ENCODE peak calls at places on chromosomes 1 and 21, in four cellular contexts. P, S, U and J are unnamed samples.

GRCh38 chr21:15050588-15051377 is 14.0 kb downstream of the NRIP1 start:
- DNase-seq in P (peak), S (no peak), U (no peak), J (no peak)

GRCh38 chr1:231533240-231533639 is 4.8 kb downstream of the TSNAX start:
- DNase-seq in P (no peak), S (no peak), U (no peak), J (no peak)

GRCh38 chr1:55311057-55311631 is 96.0 kb upstream of the USP24 start:
- DNase-seq in P (no peak), S (no peak), U (no peak), J (peak)

GRCh38 chr1:232579461-232579860 is 50.5 kb downstream of the SIPA1L2 start:
- DNase-seq in P (no peak), S (no peak), U (no peak), J (no peak)

GRCh38 chr21:40671721-40672120 is 175.2 kb downstream of the DSCAM start:
- DNase-seq in P (no peak), S (no peak), U (no peak), J (no peak)

GRCh38 chr1:201504179-201504631 is 2.7 kb downstream of the CSRP1 start:
- DNase-seq in P (no peak), S (no peak), U (no peak), J (no peak)

GRCh38 chr1:167645161-167645560 is 15.1 kb downstream of the RCSD1 start:
- DNase-seq in P (no peak), S (no peak), U (no peak), J (no peak)

GRCh38 chr1:90452491-90452890 is 264.6 kb downstream of the BARHL2 start:
- DNase-seq in P (no peak), S (no peak), U (no peak), J (no peak)

GRCh38 chr1:175267716-175268416 is 75.3 kb upstream of the KIAA0040 start:
- DNase-seq in P (no peak), S (no peak), U (no peak), J (no peak)

DNA sequence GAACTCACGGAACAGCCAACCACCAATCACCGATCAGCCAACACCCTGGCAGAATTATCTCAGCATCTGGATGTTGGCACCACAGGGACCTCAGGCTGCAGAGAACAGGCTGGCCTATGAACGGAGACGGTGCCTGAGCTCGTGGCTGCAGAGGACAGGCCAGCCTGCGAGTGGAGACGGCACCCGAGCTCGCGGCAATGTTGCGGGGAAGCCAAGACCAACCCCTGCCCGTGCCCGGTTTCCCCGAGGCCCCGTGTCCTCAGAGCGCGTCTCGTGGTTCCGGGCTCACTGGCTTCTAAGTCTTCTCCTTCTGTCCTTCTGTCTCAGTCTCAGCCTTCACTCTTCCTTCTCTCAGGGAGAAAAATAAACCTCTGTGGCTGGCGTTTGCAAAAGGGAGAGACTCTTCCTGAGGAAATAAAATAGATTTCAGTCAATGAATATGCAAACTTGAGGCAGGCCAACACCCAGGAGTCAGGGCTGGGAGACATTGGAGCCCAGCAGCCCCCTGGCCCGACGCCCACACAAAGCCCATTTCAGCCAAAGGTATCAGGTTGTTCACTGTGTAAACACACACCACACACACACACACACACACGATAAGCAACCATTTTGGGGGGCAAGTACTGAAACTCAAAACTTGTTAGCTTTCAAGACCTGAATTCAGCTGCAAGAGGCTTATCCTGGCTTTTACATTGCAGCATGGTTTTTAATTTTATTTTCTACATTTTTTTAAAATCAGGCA is 67.7 kb downstream of the SIK1 start:
- DNase-seq in P (no peak), S (no peak), U (no peak), J (no peak)
- TF ChIP-seq TEAD4 in P (no peak), S (no peak), U (no peak), J (no peak)

GRCh38 chr1:84855947-84856660 is 36.9 kb downstream of the LPAR3 start:
- DNase-seq in P (no peak), S (no peak), U (no peak), J (no peak)
- TF ChIP-seq TEAD4 in P (no peak), S (no peak), U (no peak), J (no peak)

GRCh38 chr1:23720256-23720995 is 22.8 kb upstream of the ELOA start:
- DNase-seq in P (no peak), S (no peak), U (no peak), J (no peak)
- TF ChIP-seq TEAD4 in P (no peak), S (no peak), U (no peak), J (no peak)

GRCh38 chr1:41700986-41701535 is 216.6 kb upstream of the EDN2 start:
- DNase-seq in P (no peak), S (no peak), U (no peak), J (no peak)

GRCh38 chr1:41696381-41696780 is 211.9 kb upstream of the EDN2 start:
- DNase-seq in P (no peak), S (no peak), U (no peak), J (peak)

GRCh38 chr1:41699861-41700248 is 215.4 kb upstream of the EDN2 start:
- DNase-seq in P (no peak), S (no peak), U (no peak), J (no peak)

GRCh38 chr1:41700581-41700980 is 216.1 kb upstream of the EDN2 start:
- DNase-seq in P (no peak), S (no peak), U (no peak), J (peak)

DNA sequence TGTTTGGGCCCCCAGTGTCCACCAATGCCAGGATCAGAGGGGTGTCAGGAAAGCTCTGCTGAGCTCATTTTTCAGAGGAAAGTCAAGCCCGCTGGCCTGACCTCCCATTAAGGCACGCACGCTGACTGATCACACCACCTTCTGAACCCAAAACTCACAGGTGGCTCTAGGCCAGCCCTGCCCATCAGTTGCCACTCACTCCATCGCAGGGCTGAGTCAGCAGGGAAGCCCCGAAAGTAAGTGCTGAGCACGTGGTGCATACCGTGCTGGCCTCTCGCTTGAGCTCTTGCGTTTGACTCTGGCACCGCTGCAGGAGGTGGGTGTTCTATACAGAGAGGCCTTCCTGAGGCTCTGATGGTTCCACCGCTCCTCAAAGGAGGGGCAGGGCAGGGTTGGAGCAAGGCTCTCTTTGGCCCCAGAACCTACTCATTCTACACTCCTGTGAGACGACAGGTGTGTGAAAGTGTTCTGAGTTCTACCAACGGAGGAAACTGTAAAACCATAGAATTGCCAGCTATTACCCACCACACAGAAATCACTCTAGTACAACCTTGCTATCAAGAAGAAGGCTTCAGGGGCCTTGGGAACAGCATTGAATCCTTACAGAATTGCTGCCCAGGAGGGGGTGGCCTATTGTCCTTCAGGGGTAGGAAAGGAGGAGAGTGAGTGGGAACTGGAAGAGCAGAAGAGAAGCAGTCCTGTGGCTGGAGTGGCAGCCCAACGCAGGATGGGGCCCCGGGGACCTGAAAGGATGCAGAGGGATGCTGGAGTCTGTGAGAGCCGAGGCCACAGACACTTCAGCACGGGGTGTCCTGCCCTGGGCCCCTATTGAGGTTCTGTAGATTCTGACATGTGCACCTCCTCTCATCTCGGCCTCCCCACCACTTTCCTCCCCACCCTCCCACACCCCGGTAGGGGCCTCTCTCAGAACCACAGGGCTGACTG is 214.7 kb upstream of the EDN2 start:
- DNase-seq in P (no peak), S (no peak), U (no peak), J (no peak)
- TF ChIP-seq TEAD4 in P (no peak), S (no peak), U (no peak), J (no peak)

DNA sequence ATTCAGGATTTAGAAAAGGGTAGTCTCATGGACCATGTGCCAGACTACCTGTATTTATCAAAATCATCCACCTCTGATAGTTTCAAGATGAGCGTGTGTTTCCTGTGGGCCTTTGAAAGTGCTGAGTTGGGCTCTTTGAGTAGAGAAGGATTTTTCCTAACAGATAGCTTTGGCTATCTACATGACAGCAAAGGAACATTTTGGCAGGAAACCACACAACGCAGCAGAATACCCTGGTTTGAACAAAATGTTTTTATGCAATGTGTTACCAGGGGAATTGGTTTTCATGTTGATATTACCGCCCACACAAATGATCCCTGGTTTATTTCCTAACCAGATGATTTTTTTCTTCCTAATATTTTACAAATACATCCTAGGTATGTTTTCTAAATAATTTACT is 431.4 kb downstream of the NEGR1 start:
- DNase-seq in P (no peak), S (no peak), U (no peak), J (no peak)
- TF ChIP-seq TEAD4 in P (no peak), S (no peak), U (no peak), J (no peak)

GRCh38 chr1:24933468-24933867 is 3.4 kb upstream of the RUNX3 start:
- DNase-seq in P (peak), S (no peak), U (no peak), J (no peak)
- TF ChIP-seq TEAD4 in P (no peak), S (no peak), U (no peak), J (no peak)

DNA sequence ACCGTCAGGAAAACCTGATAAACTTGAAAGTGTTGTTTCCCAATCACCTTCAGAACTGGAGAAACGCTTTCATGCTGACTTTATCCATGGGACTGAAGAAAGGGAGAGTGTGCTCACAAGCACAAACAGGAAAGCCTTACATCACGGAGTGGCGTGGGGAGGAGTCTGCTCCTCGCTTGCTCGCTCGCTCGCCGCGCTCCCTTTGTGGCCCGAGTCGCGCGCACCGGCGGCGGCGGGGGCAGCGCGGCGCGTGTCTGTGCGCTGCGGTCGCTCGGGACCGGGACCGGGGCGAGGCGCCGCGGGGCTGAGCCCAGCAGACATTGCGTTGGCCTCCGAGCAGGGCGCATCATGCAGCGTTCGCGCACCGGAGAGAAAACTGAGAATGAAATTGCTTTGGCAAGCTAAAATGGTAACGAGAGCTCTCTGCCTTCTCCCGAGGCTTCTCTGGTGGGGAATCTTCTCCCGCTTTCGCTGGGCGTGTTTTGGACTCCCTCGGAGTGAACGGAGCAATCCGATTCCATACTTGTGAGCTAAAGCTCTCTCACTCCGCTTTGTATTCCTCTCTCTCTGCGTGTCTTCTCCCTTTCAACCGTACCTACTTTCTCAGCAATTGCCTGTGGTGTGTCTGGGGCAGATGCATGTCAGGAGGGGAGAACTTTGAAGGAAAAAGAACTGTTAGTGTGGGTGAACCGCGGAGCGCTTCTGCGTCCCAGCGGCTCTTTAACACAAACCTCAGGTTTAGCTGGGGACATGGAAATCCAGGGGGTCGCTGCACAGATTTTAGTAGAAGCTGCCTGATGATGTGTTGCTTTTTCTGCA is at the start of gene RGL1:
- DNase-seq in P (peak), S (no peak), U (no peak), J (peak)
- TF ChIP-seq TEAD4 in P (no peak), S (no peak), U (no peak), J (no peak)

GRCh38 chr1:57620589-57620988 is 196.7 kb upstream of the DAB1 start:
- DNase-seq in P (no peak), S (no peak), U (no peak), J (peak)
- TF ChIP-seq TEAD4 in P (no peak), S (no peak), U (no peak), J (no peak)

DNA sequence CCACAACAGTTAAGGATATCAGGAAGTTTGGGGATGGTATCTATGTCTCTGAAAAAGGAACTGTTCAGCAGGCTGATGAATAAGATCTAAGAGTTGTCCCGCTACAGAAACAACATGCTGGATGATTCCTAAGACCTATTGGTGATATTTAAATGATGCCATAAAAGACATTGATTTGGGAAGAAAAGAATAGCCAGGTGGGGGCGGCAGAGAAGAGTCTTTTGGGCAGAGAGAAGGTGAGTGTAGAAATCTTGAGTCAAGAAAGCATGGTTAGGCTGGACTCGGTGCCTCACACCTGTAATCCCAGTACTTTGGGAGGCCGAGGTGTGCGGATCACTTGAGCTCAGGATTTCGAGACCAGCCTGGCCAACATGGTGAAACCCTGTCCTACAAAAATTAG is 11.8 kb upstream of the TMEM201 start:
- DNase-seq in P (no peak), S (no peak), U (no peak), J (no peak)
- TF ChIP-seq TEAD4 in P (no peak), S (no peak), U (no peak), J (no peak)

GRCh38 chr1:45914836-45915235 is 111.4 kb downstream of the MAST2 start:
- DNase-seq in P (no peak), S (no peak), U (no peak), J (no peak)

GRCh38 chr1:45908613-45909140 is 105.3 kb downstream of the MAST2 start:
- DNase-seq in P (no peak), S (no peak), U (no peak), J (no peak)

GRCh38 chr1:45913925-45914501 is 110.6 kb downstream of the MAST2 start:
- DNase-seq in P (no peak), S (no peak), U (no peak), J (no peak)

GRCh38 chr1:45911634-45912033 is 108.2 kb downstream of the MAST2 start:
- DNase-seq in P (no peak), S (no peak), U (no peak), J (no peak)

DNA sequence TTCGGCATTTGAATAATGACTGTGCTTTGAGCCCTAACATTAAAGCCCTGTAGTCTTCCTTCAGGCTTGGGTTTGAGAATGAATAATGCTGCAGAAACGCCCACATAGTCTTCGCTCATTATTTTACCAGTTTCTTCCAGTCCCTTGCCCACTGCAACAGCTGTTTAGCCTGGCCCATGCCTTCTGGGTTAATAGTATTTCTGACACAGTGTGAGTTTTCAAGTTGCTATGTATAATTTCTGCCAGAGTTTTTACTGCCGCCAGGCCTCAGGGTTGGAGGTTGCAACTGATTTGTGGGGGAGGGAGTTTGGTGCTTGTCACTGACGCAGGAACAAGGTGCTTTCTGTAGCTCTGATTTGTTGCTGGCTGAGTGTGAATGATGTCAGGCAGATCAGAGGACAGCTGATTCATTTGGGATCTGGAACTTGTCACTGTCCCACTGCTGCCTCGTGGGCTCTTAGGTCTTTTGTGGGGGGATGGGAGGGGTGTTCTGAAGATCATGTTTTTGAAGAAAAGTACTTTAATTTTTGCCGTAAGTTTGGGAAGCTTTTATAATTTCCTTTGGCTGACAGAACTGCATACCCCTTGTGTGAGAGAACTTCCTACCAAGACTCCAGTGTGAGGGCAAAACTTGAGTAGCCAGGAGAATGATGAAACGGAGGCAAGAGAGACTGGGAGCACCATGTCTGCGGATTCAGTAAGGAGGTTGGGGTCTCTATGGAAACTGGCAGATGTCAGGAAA is 109.9 kb downstream of the MAST2 start:
- DNase-seq in P (no peak), S (no peak), U (no peak), J (peak)
- TF ChIP-seq TEAD4 in P (no peak), S (no peak), U (no peak), J (no peak)